ENCODE peak calls at places on chromosome 17, in four cellular contexts. P, Q, E and O are unnamed samples.
A peak's percentile ranks its signal among the peaks of the same experiment; 100 is the strongest.

GRCh38 chr17:81913394-81914102 is 2.3 kb upstream of the PCYT2 start:
- DNase-seq in P (no peak), Q (no peak), E (no peak), O (no peak)

GRCh38 chr17:27473748-27474609 is 17.7 kb downstream of the KSR1 start:
- DNase-seq in P (no peak), Q (peak; percentile 91), E (peak; percentile 97), O (no peak)

GRCh38 chr17:34644941-34645550 is 65.7 kb downstream of the TMEM132E start:
- DNase-seq in P (no peak), Q (no peak), E (no peak), O (no peak)

GRCh38 chr17:13822671-13823070 is 220.9 kb upstream of the HS3ST3A1 start:
- DNase-seq in P (no peak), Q (no peak), E (no peak), O (peak; percentile 12)

GRCh38 chr17:1372618-1373017 is 27.4 kb downstream of the YWHAE start:
- DNase-seq in P (no peak), Q (no peak), E (no peak), O (no peak)

GRCh38 chr17:77214743-77215142 is 74.0 kb downstream of the SEC14L1 start:
- DNase-seq in P (peak; percentile 65), Q (peak; percentile 35), E (no peak), O (peak; percentile 77)

GRCh38 chr17:76337413-76337777 is 16.3 kb downstream of the PRPSAP1 start:
- DNase-seq in P (no peak), Q (no peak), E (no peak), O (no peak)

GRCh38 chr17:12739500-12739899 is 49.8 kb upstream of the ARHGAP44 start:
- DNase-seq in P (no peak), Q (no peak), E (no peak), O (no peak)

GRCh38 chr17:46979023-46979870 is at the start of gene RPRML:
- DNase-seq in P (no peak), Q (peak; percentile 34), E (no peak), O (peak; percentile 86)

GRCh38 chr17:66667491-66668030 is 167.4 kb upstream of the CACNG5 start:
- DNase-seq in P (no peak), Q (no peak), E (peak; percentile 56), O (no peak)
- TF ChIP-seq USF2 in P (no peak), Q (no peak), E (no peak), O (no peak)

GRCh38 chr17:74873036-74873873 is 461 bp upstream of the FDXR start:
- DNase-seq in P (peak; percentile 100), Q (peak; percentile 99), E (peak; percentile 99), O (peak; percentile 100)

GRCh38 chr17:74875970-74876593 is 3.3 kb upstream of the FDXR start:
- DNase-seq in P (peak; percentile 69), Q (peak; percentile 80), E (no peak), O (no peak)

GRCh38 chr17:74873874-74874614 is 1.2 kb upstream of the FDXR start:
- DNase-seq in P (peak; percentile 54), Q (peak; percentile 80), E (no peak), O (peak; percentile 68)

GRCh38 chr17:74874615-74875037 is 1.8 kb upstream of the FDXR start:
- DNase-seq in P (no peak), Q (no peak), E (no peak), O (no peak)

DNA sequence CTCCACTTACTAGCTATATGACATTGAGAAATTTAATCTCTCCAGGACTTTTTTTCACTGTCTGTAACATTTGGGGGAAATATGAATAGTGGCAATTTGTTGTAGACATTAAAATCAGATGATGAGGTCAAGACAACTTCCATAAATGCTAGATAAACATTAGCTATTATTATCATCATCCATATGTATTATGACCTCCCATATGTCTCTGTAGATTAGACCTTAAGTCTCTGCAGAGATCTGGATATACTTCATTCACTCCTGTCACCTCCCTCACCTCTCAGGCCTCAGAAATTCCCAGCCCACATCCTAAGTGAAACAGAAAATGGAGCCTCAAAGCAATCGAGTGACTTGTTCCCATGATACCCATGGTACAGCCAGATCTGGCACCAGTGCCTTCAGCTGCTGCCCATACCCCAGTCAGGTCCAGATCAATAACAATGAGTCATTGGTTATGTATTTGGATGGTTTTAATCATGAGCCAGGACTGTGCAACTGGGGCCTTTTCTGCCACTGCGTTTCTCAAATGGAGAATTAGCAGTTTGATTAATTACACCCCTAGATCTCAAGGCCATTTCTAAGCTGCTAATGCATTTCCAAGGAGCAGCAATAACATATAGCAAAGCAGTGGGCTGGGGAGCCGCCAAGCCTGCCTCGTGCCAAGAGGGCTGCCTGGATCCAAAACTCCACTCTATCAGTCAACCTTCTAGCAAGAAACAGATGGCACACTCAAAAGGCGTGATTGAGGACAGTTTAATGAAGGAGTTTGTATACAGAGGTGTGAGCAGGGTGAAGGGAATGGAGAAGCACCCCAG is 2.6 kb upstream of the FDXR start:
- DNase-seq in P (no peak), Q (no peak), E (no peak), O (no peak)
- TF ChIP-seq REST in P (no peak), Q (no peak), E (no peak), O (no peak)

GRCh38 chr17:49576121-49576905 is 642 bp downstream of the NXPH3 start:
- DNase-seq in P (no peak), Q (peak; percentile 62), E (no peak), O (peak; percentile 93)
- TF ChIP-seq GABPA in P (no peak), Q (no peak), E (no peak), O (no peak)

GRCh38 chr17:10881959-10882358 is 44.1 kb upstream of the PIRT start:
- DNase-seq in P (no peak), Q (no peak), E (no peak), O (no peak)

GRCh38 chr17:10875411-10875810 is 37.5 kb upstream of the PIRT start:
- DNase-seq in P (no peak), Q (peak; percentile 6), E (no peak), O (no peak)

GRCh38 chr17:10875984-10876555 is 38.2 kb upstream of the PIRT start:
- DNase-seq in P (peak; percentile 40), Q (peak; percentile 47), E (no peak), O (peak; percentile 58)

GRCh38 chr17:10879110-10879509 is 41.2 kb upstream of the PIRT start:
- DNase-seq in P (no peak), Q (peak; percentile 8), E (no peak), O (peak; percentile 9)
- TF ChIP-seq USF2 in P (no peak), Q (no peak), E (no peak), O (no peak)

DNA sequence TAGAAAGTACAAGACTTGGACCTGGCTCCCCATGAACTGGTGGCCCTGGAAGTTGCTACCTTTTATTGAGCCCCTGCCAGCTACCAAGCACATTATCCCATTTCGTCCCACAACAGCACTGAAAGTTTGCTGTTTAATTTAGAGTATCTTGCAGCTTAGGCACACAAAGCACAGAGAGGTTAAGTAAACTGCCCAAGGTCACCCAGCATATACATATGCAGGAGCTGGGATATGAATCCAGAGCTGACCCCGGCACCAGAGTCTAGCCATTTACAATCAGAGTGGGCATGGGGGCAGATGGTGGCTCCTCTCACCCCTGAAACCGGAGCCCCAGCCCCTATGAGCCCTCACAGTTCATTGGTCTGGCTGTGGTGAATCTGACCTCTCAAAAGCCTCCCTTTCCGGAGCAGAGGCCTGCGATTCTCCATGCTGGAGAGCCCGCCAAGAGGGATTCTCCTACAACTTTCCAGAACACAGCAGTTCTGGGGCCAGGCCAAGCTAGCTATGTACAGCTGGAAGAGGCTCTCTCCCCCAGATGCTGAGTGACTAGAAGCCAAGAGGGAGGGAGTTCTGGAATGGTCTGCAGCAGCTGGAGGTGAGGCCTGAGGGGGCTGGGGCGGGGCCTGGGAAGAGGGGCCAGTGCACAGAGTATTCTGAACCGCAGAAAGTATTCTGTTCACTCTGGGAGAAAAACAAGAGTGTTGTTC is 58.3 kb downstream of the SREBF1 start:
- DNase-seq in P (no peak), Q (no peak), E (no peak), O (peak; percentile 68)
- TF ChIP-seq REST in P (no peak), Q (no peak), E (no peak), O (no peak)

DNA sequence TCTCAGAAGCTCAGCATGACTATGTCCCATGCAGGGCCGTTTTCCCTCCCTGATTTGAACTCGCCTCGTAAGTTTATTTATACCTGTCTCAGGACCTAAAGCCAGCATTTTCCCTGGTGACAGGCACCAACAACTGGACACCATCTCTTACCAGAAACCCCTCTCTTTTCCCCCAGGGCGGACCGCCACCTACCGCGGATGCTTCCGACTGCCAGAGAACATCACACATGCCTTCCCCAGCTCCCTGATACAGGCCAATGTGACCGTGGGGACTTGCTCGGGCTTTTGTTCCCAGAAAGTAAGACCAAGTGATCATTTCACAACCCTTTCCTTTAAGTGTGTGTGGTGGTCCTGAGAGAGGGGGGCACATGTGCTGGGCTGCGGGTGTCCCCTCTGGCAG is 24.7 kb downstream of the WSCD1 start:
- DNase-seq in P (no peak), Q (no peak), E (no peak), O (no peak)
- TF ChIP-seq GABPA in P (no peak), Q (no peak), E (no peak), O (no peak)

DNA sequence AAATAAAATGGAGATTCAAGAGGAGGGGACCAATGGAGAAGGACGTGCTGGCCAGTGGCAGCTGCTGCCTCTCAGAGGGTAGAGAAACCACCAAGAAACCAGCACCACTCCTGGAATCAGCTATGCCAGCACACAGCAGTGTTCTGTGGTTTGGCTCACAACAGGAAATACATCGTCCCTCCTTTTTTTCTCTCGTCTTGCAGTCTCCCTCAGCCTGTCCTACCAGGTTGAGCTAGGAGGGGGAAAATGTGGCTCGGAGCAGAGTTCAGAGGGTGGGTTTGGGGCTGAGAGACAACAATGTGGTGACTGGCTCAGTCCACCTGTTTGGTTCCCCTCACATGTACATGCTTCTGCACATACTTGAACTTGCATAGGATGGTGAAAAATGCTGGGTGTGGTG is 19.9 kb upstream of the SLC16A5 start:
- DNase-seq in P (no peak), Q (no peak), E (no peak), O (no peak)
- TF ChIP-seq USF2 in P (no peak), Q (no peak), E (no peak), O (no peak)

GRCh38 chr17:7483238-7484066 is 714 bp upstream of the POLR2A start:
- DNase-seq in P (peak; percentile 89), Q (peak; percentile 83), E (peak; percentile 54), O (peak; percentile 88)
- TF ChIP-seq REST in P (no peak), Q (peak; percentile 15), E (no peak), O (no peak)

GRCh38 chr17:45332505-45332904 is 15.7 kb upstream of the MAP3K14 start:
- DNase-seq in P (no peak), Q (no peak), E (no peak), O (no peak)

GRCh38 chr17:45334231-45334630 is 17.4 kb upstream of the MAP3K14 start:
- DNase-seq in P (no peak), Q (no peak), E (no peak), O (no peak)

GRCh38 chr17:45334701-45335677 is 18.2 kb upstream of the MAP3K14 start:
- DNase-seq in P (no peak), Q (no peak), E (no peak), O (no peak)

GRCh38 chr17:45333702-45334092 is 16.9 kb upstream of the MAP3K14 start:
- DNase-seq in P (no peak), Q (no peak), E (no peak), O (no peak)

DNA sequence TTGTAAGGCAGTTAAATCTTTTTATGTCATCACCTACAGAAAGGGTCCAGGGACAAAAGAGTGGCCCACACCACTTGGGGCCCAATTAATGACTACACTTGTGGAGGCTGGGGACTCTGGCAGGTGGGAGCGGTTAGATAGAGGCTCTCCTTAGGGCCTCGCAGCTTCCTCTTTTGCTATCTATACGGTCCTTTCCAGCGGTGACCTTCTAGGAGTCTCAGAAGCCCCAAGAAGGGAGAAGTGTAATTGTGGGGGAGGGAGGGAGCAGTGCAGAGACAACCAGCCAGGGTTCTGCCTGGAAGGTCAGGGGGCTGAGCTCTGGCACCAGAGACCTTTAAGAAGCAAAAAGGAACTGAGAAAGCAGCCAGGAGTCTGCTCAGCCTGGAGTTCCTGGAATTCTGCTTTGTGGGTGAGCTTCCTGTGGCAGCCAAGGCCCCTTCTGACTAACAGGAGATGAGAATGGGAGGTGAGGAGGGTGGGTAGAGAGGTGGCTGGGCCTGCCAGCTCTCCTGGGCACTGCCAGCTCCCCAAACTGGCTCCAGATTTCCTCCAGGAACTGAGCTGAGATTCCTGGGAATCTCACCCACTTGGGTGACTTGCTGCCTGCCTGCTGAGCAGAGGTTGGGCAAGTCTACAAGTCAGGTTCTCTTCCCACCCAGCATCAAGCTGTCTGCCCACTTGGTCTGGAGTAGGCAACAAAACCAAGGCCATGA is 16.3 kb upstream of the MAP3K14 start:
- DNase-seq in P (no peak), Q (peak; percentile 92), E (no peak), O (no peak)
- TF ChIP-seq GABPA in P (no peak), Q (peak; percentile 74), E (no peak), O (no peak)